ENCODE peak calls at places on chromosomes 16 and 17, in five cellular contexts. One of them, this sample, is unnamed.

GRCh38 chr17:48483471-48484131 is 47.2 kb downstream of the HOXB1 start:
- DNase-seq in tibial nerve: no peak
- DNase-seq in nephron progenitor cell: no peak
- DNase-seq in A549: no peak
- DNase-seq in cardiac muscle cell: peak
- DNase-seq in this sample: peak

GRCh38 chr17:31581022-31581483 is 189.6 kb downstream of the RAB11FIP4 start:
- DNase-seq in tibial nerve: no peak
- DNase-seq in cardiac muscle cell: peak
- DNase-seq in nephron progenitor cell: no peak
- DNase-seq in A549: no peak
- DNase-seq in this sample: no peak

GRCh38 chr16:68711421-68712139 is 25.5 kb upstream of the CDH1 start:
- DNase-seq in A549: no peak
- DNase-seq in tibial nerve: no peak
- DNase-seq in cardiac muscle cell: no peak
- DNase-seq in nephron progenitor cell: no peak
- DNase-seq in this sample: no peak

GRCh38 chr17:9648521-9649110 is 3.3 kb downstream of the USP43 start:
- DNase-seq in cardiac muscle cell: no peak
- DNase-seq in A549: peak
- DNase-seq in tibial nerve: no peak
- DNase-seq in nephron progenitor cell: no peak
- DNase-seq in this sample: no peak

GRCh38 chr17:79301469-79301868 is 226.8 kb downstream of the ENGASE start:
- DNase-seq in cardiac muscle cell: no peak
- DNase-seq in tibial nerve: no peak
- DNase-seq in nephron progenitor cell: no peak
- DNase-seq in A549: no peak
- DNase-seq in this sample: no peak

GRCh38 chr17:4082136-4082924 is 60.5 kb downstream of the ZZEF1 start:
- DNase-seq in nephron progenitor cell: no peak
- DNase-seq in A549: no peak
- DNase-seq in cardiac muscle cell: no peak
- DNase-seq in tibial nerve: no peak
- DNase-seq in this sample: no peak

GRCh38 chr16:72554935-72555334 is 383.0 kb upstream of the PMFBP1 start:
- DNase-seq in tibial nerve: no peak
- DNase-seq in nephron progenitor cell: no peak
- DNase-seq in A549: no peak
- DNase-seq in cardiac muscle cell: peak
- DNase-seq in this sample: no peak

GRCh38 chr16:80914379-80915078 is 92.2 kb downstream of the CMC2 start:
- DNase-seq in A549: no peak
- DNase-seq in tibial nerve: no peak
- DNase-seq in cardiac muscle cell: no peak
- DNase-seq in nephron progenitor cell: no peak
- DNase-seq in this sample: no peak

GRCh38 chr16:17370233-17371013 is 100.3 kb downstream of the XYLT1 start:
- DNase-seq in tibial nerve: no peak
- DNase-seq in cardiac muscle cell: peak
- DNase-seq in nephron progenitor cell: no peak
- DNase-seq in A549: no peak
- DNase-seq in this sample: no peak

GRCh38 chr16:58510097-58510775 is 5.1 kb upstream of the SETD6 start:
- DNase-seq in A549: no peak
- DNase-seq in cardiac muscle cell: no peak
- DNase-seq in nephron progenitor cell: no peak
- DNase-seq in tibial nerve: no peak
- DNase-seq in this sample: no peak

GRCh38 chr16:62014534-62014933 is 21.7 kb downstream of the CDH8 start:
- DNase-seq in tibial nerve: no peak
- DNase-seq in A549: no peak
- DNase-seq in nephron progenitor cell: no peak
- DNase-seq in cardiac muscle cell: no peak
- DNase-seq in this sample: no peak

GRCh38 chr17:58267347-58268324 is 13.1 kb downstream of the MPO start:
- DNase-seq in nephron progenitor cell: no peak
- DNase-seq in cardiac muscle cell: no peak
- DNase-seq in tibial nerve: no peak
- DNase-seq in A549: no peak
- DNase-seq in this sample: no peak

GRCh38 chr17:58303981-58304734 is 23.4 kb upstream of the MPO start:
- DNase-seq in A549: peak
- DNase-seq in cardiac muscle cell: peak
- DNase-seq in tibial nerve: no peak
- DNase-seq in nephron progenitor cell: peak
- DNase-seq in this sample: no peak

GRCh38 chr16:1494711-1495110 is 1.6 kb downstream of the TELO2 start:
- DNase-seq in cardiac muscle cell: peak
- DNase-seq in A549: no peak
- DNase-seq in nephron progenitor cell: no peak
- DNase-seq in tibial nerve: no peak
- DNase-seq in this sample: no peak

GRCh38 chr17:60351012-60351695 is 40.8 kb downstream of the USP32 start:
- DNase-seq in nephron progenitor cell: no peak
- DNase-seq in cardiac muscle cell: no peak
- DNase-seq in A549: no peak
- DNase-seq in tibial nerve: no peak
- DNase-seq in this sample: no peak

GRCh38 chr17:79192503-79193500 is 118.2 kb downstream of the ENGASE start:
- DNase-seq in nephron progenitor cell: peak
- DNase-seq in tibial nerve: no peak
- DNase-seq in A549: peak
- DNase-seq in cardiac muscle cell: peak
- DNase-seq in this sample: peak

GRCh38 chr17:1649844-1650409 is at the start of gene RILP:
- DNase-seq in cardiac muscle cell: peak
- DNase-seq in nephron progenitor cell: peak
- DNase-seq in A549: peak
- DNase-seq in tibial nerve: peak
- DNase-seq in this sample: no peak

GRCh38 chr16:19165101-19165500 is 2.9 kb upstream of the SYT17 start:
- DNase-seq in cardiac muscle cell: no peak
- DNase-seq in nephron progenitor cell: no peak
- DNase-seq in A549: no peak
- DNase-seq in tibial nerve: no peak
- DNase-seq in this sample: no peak

GRCh38 chr17:51745993-51746392 is 412.5 kb downstream of the CA10 start:
- DNase-seq in A549: no peak
- DNase-seq in tibial nerve: no peak
- DNase-seq in nephron progenitor cell: no peak
- DNase-seq in cardiac muscle cell: no peak
- DNase-seq in this sample: no peak

GRCh38 chr17:752620-753219 is 656 bp upstream of the GEMIN4 start:
- DNase-seq in A549: peak
- DNase-seq in tibial nerve: peak
- DNase-seq in cardiac muscle cell: peak
- DNase-seq in nephron progenitor cell: no peak
- DNase-seq in this sample: no peak

GRCh38 chr16:70579648-70580630 is 56.3 kb downstream of the SF3B3 start:
- DNase-seq in nephron progenitor cell: no peak
- DNase-seq in cardiac muscle cell: no peak
- DNase-seq in A549: no peak
- DNase-seq in tibial nerve: no peak
- DNase-seq in this sample: no peak

GRCh38 chr17:13952252-13952721 is 117.0 kb upstream of the COX10 start:
- DNase-seq in tibial nerve: no peak
- DNase-seq in nephron progenitor cell: no peak
- DNase-seq in A549: no peak
- DNase-seq in cardiac muscle cell: no peak
- DNase-seq in this sample: no peak
- TF ChIP-seq CTCF in tibial nerve: no peak
- TF ChIP-seq CTCF in nephron progenitor cell: no peak
- TF ChIP-seq CTCF in A549: no peak
- TF ChIP-seq CTCF in cardiac muscle cell: no peak
- TF ChIP-seq CTCF in this sample: no peak

GRCh38 chr17:50517504-50518264 is 9.4 kb downstream of the MYCBPAP start:
- DNase-seq in tibial nerve: no peak
- DNase-seq in nephron progenitor cell: no peak
- DNase-seq in A549: no peak
- DNase-seq in cardiac muscle cell: no peak
- DNase-seq in this sample: no peak

GRCh38 chr17:50519141-50519834 is 11.0 kb downstream of the MYCBPAP start:
- DNase-seq in nephron progenitor cell: no peak
- DNase-seq in A549: no peak
- DNase-seq in tibial nerve: no peak
- DNase-seq in cardiac muscle cell: no peak
- DNase-seq in this sample: no peak

GRCh38 chr17:50518265-50519023 is 10.2 kb downstream of the MYCBPAP start:
- DNase-seq in cardiac muscle cell: peak
- DNase-seq in A549: no peak
- DNase-seq in tibial nerve: no peak
- DNase-seq in nephron progenitor cell: no peak
- DNase-seq in this sample: no peak

GRCh38 chr17:50514936-50515702 is 6.9 kb downstream of the MYCBPAP start:
- DNase-seq in cardiac muscle cell: peak
- DNase-seq in tibial nerve: peak
- DNase-seq in A549: no peak
- DNase-seq in nephron progenitor cell: no peak
- DNase-seq in this sample: no peak

GRCh38 chr17:50516980-50517379 is 8.7 kb downstream of the MYCBPAP start:
- DNase-seq in nephron progenitor cell: no peak
- DNase-seq in tibial nerve: no peak
- DNase-seq in cardiac muscle cell: no peak
- DNase-seq in A549: no peak
- DNase-seq in this sample: no peak
- TF ChIP-seq CTCF in nephron progenitor cell: no peak
- TF ChIP-seq CTCF in tibial nerve: no peak
- TF ChIP-seq CTCF in cardiac muscle cell: no peak
- TF ChIP-seq CTCF in A549: no peak
- TF ChIP-seq CTCF in this sample: no peak

GRCh38 chr16:30987581-30988190 is 2.7 kb downstream of the HSD3B7 start:
- DNase-seq in tibial nerve: no peak
- DNase-seq in cardiac muscle cell: no peak
- DNase-seq in nephron progenitor cell: no peak
- DNase-seq in A549: no peak
- DNase-seq in this sample: no peak

GRCh38 chr16:30983898-30984610 is 953 bp upstream of the HSD3B7 start:
- DNase-seq in tibial nerve: no peak
- DNase-seq in nephron progenitor cell: no peak
- DNase-seq in A549: no peak
- DNase-seq in cardiac muscle cell: no peak
- DNase-seq in this sample: no peak

GRCh38 chr16:30984669-30985400 is at the start of gene HSD3B7:
- DNase-seq in tibial nerve: peak
- DNase-seq in nephron progenitor cell: peak
- DNase-seq in cardiac muscle cell: peak
- DNase-seq in A549: peak
- DNase-seq in this sample: peak

GRCh38 chr16:30986129-30986991 is 1.4 kb downstream of the HSD3B7 start:
- DNase-seq in nephron progenitor cell: no peak
- DNase-seq in tibial nerve: no peak
- DNase-seq in A549: no peak
- DNase-seq in cardiac muscle cell: no peak
- DNase-seq in this sample: no peak

DNA sequence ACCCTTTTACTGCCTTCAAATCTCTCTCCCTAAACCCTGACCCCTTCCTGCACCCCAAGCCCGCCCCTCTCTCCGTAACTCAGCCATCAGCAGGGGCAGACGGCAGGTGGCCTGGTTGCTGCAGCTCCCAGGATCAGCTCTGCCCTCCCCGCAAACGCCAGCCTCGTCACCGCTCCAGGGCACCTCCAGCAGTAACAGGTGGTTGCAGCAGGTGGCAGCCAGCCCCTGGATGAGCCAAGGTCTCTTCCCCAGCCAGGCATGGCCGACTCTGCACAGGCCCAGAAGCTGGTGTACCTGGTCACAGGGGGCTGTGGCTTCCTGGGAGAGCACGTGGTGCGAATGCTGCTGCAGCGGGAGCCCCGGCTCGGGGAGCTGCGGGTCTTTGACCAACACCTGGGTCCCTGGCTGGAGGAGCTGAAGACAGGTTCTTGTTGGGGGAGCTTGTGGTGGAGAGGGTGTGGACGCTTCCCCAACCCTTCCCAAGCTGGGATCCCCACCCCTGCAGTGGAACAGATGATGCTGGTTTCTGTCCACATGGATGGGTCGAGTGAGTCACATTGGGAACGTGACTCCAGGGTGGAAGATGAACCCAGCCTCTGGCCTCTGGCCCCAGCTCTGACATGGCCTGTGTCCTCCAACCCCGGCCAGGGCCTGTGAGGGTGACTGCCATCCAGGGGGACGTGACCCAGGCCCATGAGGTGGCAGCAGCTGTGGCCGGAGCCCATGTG is 558 bp downstream of the HSD3B7 start:
- DNase-seq in A549: peak
- DNase-seq in cardiac muscle cell: no peak
- DNase-seq in tibial nerve: no peak
- DNase-seq in nephron progenitor cell: no peak
- DNase-seq in this sample: no peak
- TF ChIP-seq CTCF in A549: no peak
- TF ChIP-seq CTCF in cardiac muscle cell: no peak
- TF ChIP-seq CTCF in tibial nerve: no peak
- TF ChIP-seq CTCF in nephron progenitor cell: no peak
- TF ChIP-seq CTCF in this sample: no peak

GRCh38 chr17:42310281-42311156 is 22.2 kb downstream of the STAT5A start:
- DNase-seq in A549: no peak
- DNase-seq in cardiac muscle cell: no peak
- DNase-seq in nephron progenitor cell: no peak
- DNase-seq in tibial nerve: no peak
- DNase-seq in this sample: no peak
- TF ChIP-seq CTCF in A549: no peak
- TF ChIP-seq CTCF in cardiac muscle cell: peak
- TF ChIP-seq CTCF in nephron progenitor cell: no peak
- TF ChIP-seq CTCF in tibial nerve: no peak
- TF ChIP-seq CTCF in this sample: no peak

GRCh38 chr16:66562409-66562808 is 3.8 kb upstream of the CMTM1 start:
- DNase-seq in cardiac muscle cell: no peak
- DNase-seq in A549: no peak
- DNase-seq in tibial nerve: no peak
- DNase-seq in nephron progenitor cell: no peak
- DNase-seq in this sample: no peak
- TF ChIP-seq CTCF in cardiac muscle cell: no peak
- TF ChIP-seq CTCF in A549: peak
- TF ChIP-seq CTCF in tibial nerve: no peak
- TF ChIP-seq CTCF in nephron progenitor cell: no peak
- TF ChIP-seq CTCF in this sample: no peak

DNA sequence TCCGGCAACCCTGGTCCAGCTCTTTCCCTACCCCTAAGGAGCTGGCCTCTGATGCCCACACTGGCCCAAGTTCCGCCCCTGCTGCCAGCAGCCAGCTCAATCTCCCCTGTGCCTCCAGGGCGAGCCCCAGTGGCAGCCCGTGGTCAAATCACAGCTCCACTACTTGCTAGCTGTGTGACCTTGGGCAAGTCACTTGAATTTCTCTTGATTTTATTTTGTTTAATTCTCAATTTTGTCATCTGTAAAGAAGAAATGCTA is 10.3 kb downstream of the CASKIN2 start:
- DNase-seq in tibial nerve: no peak
- DNase-seq in cardiac muscle cell: no peak
- DNase-seq in A549: no peak
- DNase-seq in nephron progenitor cell: no peak
- DNase-seq in this sample: no peak
- TF ChIP-seq CTCF in tibial nerve: no peak
- TF ChIP-seq CTCF in cardiac muscle cell: no peak
- TF ChIP-seq CTCF in A549: no peak
- TF ChIP-seq CTCF in nephron progenitor cell: no peak
- TF ChIP-seq CTCF in this sample: no peak

This sample was measured in mesothelial cell of epicardium.